ENCODE peak calls at places on chromosomes 4 and X, in seven cellular contexts. Z is renal cortical epithelial cell, D is DMS 273 treated with DMSO at 0.1 percent for 48 hours, K is H9, M is cardiac fibroblast, E is sigmoid colon, A is T-cell. H is an unnamed sample.

GRCh38 chr4:161916010-161916409 is 247.8 kb downstream of the FSTL5 start:
- DNase-seq in M (no peak), Z (no peak), E (no peak), K (no peak), D (no peak), A (no peak), H (no peak)

GRCh38 chrX:31251336-31251735 is 179.5 kb upstream of the FTHL17 start:
- DNase-seq in E (no peak), M (no peak), D (no peak), A (no peak), K (no peak), Z (no peak), H (peak)

GRCh38 chr4:83561381-83561780 is 25.5 kb downstream of the GPAT3 start:
- DNase-seq in Z (peak), E (no peak), M (peak), K (no peak), A (peak), D (no peak), H (peak)

GRCh38 chrX:69215161-69215560 is 49.9 kb upstream of the PJA1 start:
- DNase-seq in A (no peak), Z (no peak), E (no peak), D (no peak), M (no peak), K (no peak), H (no peak)

GRCh38 chr4:94714360-94714759 is 43.4 kb upstream of the BMPR1B start:
- DNase-seq in M (no peak), A (no peak), K (no peak), D (no peak), Z (no peak), E (no peak), H (no peak)

GRCh38 chr4:87086143-87086805 is 134.1 kb downstream of the KLHL8 start:
- DNase-seq in E (no peak), M (no peak), A (no peak), K (no peak), Z (no peak), D (no peak), H (no peak)

GRCh38 chrX:110428144-110428543 is 69.5 kb downstream of the RTL9 start:
- DNase-seq in Z (no peak), E (no peak), D (no peak), A (no peak), M (no peak), K (no peak), H (no peak)

GRCh38 chr4:158895797-158896442 is 127.1 kb downstream of the FNIP2 start:
- DNase-seq in K (peak), M (peak), Z (no peak), D (peak), E (no peak), A (no peak), H (no peak)

GRCh38 chrX:75155454-75155829 is 641 bp downstream of the ABCB7 start:
- DNase-seq in D (no peak), Z (no peak), M (no peak), K (no peak), E (no peak), A (no peak), H (no peak)

GRCh38 chrX:149871940-149872339 is 9.0 kb upstream of the MAGEA8 start:
- DNase-seq in M (peak), A (peak), D (no peak), Z (peak), K (peak), E (no peak), H (no peak)

GRCh38 chr4:128782875-128783614 is 26.5 kb upstream of the JADE1 start:
- DNase-seq in E (no peak), A (no peak), D (no peak), Z (peak), M (peak), K (no peak), H (no peak)

GRCh38 chrX:49273181-49273727 is 3.7 kb downstream of the PPP1R3F start:
- DNase-seq in Z (no peak), A (peak), M (no peak), D (no peak), E (peak), K (no peak), H (no peak)

GRCh38 chrX:138057883-138058282 is 492.0 kb downstream of the ZIC3 start:
- DNase-seq in A (no peak), D (no peak), K (no peak), Z (no peak), E (no peak), M (no peak), H (no peak)

GRCh38 chr4:8525383-8526120 is 54.6 kb upstream of the GPR78 start:
- DNase-seq in K (no peak), M (peak), E (peak), A (no peak), Z (peak), D (no peak), H (no peak)

GRCh38 chr4:134677209-134677814 is 475.7 kb upstream of the PABPC4L start:
- DNase-seq in D (no peak), A (no peak), Z (no peak), K (no peak), M (no peak), E (no peak), H (no peak)

GRCh38 chrX:19740744-19741143 is 146.7 kb downstream of the SH3KBP1 start:
- DNase-seq in K (no peak), Z (peak), A (no peak), E (no peak), D (no peak), M (no peak), H (no peak)

GRCh38 chr4:17335371-17335770 is 176.5 kb downstream of the QDPR start:
- DNase-seq in E (no peak), A (no peak), K (no peak), Z (no peak), D (no peak), M (no peak), H (no peak)

GRCh38 chrX:10111364-10112148 is 45.2 kb upstream of the CLCN4 start:
- DNase-seq in D (no peak), A (peak), K (no peak), Z (no peak), E (peak), M (peak), H (no peak)

GRCh38 chr4:121462660-121463261 is 81.9 kb upstream of the QRFPR start:
- DNase-seq in A (peak), M (peak), D (no peak), K (peak), E (no peak), Z (peak), H (peak)

GRCh38 chrX:9349572-9350259 is 115.1 kb upstream of the TBL1X start:
- DNase-seq in M (no peak), K (no peak), Z (peak), E (no peak), A (no peak), D (no peak), H (no peak)

GRCh38 chr4:78667764-78668163 is 108.4 kb upstream of the BMP2K start:
- DNase-seq in K (no peak), M (no peak), E (no peak), A (no peak), D (no peak), Z (no peak), H (no peak)

GRCh38 chr4:56158483-56158882 is 209.7 kb downstream of the CEP135 start:
- DNase-seq in A (no peak), E (no peak), K (no peak), M (no peak), Z (no peak), D (no peak), H (no peak)

GRCh38 chr4:106892786-106893185 is 143.3 kb downstream of the DKK2 start:
- DNase-seq in M (no peak), E (no peak), D (no peak), A (no peak), Z (no peak), K (no peak), H (no peak)

GRCh38 chr4:26289421-26289820 is 31.4 kb upstream of the RBPJ start:
- DNase-seq in M (no peak), Z (peak), K (no peak), A (no peak), D (no peak), E (no peak), H (no peak)

GRCh38 chrX:134601240-134601639 is 57.0 kb downstream of the PLAC1 start:
- DNase-seq in D (no peak), A (no peak), Z (peak), E (no peak), K (no peak), M (peak), H (no peak)

GRCh38 chr4:139815646-139816601 is 150.3 kb downstream of the MGST2 start:
- DNase-seq in M (peak), Z (peak), K (peak), D (no peak), E (peak), A (no peak), H (peak)

GRCh38 chrX:39258331-39258730 is 457.1 kb downstream of the MID1IP1 start:
- DNase-seq in A (no peak), E (no peak), M (no peak), K (peak), D (peak), Z (peak), H (no peak)

GRCh38 chr4:33262809-33263208 is 2542.6 kb downstream of the PCDH7 start:
- DNase-seq in M (peak), D (no peak), E (no peak), Z (no peak), A (no peak), K (no peak), H (peak)

GRCh38 chrX:104136241-104137019 is 20.4 kb downstream of the SLC25A53 start:
- DNase-seq in Z (peak), K (peak), M (peak), A (peak), D (peak), E (peak), H (peak)

GRCh38 chr4:110104661-110105060 is 93.8 kb downstream of the ELOVL6 start:
- DNase-seq in A (no peak), E (no peak), D (no peak), Z (no peak), M (no peak), K (no peak), H (no peak)

GRCh38 chr4:5280845-5281244 is 229.6 kb downstream of the STK32B start:
- DNase-seq in E (no peak), Z (no peak), D (no peak), K (no peak), M (no peak), A (no peak), H (no peak)

GRCh38 chr4:122930877-122931276 is 8.5 kb upstream of the NUDT6 start:
- DNase-seq in D (no peak), K (no peak), E (no peak), A (no peak), M (peak), Z (peak), H (no peak)

GRCh38 chrX:95626748-95627147 is 1057.9 kb upstream of the DIAPH2 start:
- DNase-seq in M (no peak), E (no peak), D (no peak), K (no peak), Z (no peak), A (no peak), H (no peak)

GRCh38 chr4:100208459-100208858 is 18.2 kb upstream of the DDIT4L start:
- DNase-seq in M (peak), A (no peak), K (no peak), E (no peak), D (no peak), Z (peak), H (no peak)

GRCh38 chr4:4260185-4260751 is 12.2 kb upstream of the TMEM128 start:
- DNase-seq in D (peak), E (no peak), M (peak), Z (peak), A (peak), K (no peak), H (no peak)

GRCh38 chrX:57286507-57287251 is at the start of gene FAAH2:
- DNase-seq in D (no peak), Z (peak), A (peak), M (no peak), K (peak), E (no peak), H (no peak)

H was measured in skeletal muscle cell.